ENCODE peak calls at places on chromosomes 12 and 14, in ten cellular contexts. O, V, G, Y, L, J, D, R, E and Z are unnamed samples.

GRCh38 chr12:130680451-130680990 is 35.6 kb downstream of the RIMBP2 start:
- DNase-seq in O (no peak), V (no peak), G (no peak), Y (no peak), L (no peak), J (no peak), D (no peak), R (no peak), E (no peak), Z (no peak)

GRCh38 chr12:59695379-59695778 is 99.5 kb downstream of the SLC16A7 start:
- DNase-seq in O (peak), V (no peak), G (no peak), Y (peak), L (no peak), J (no peak), D (no peak), R (no peak), E (no peak), Z (no peak)

GRCh38 chr14:72318648-72319047 is 386.4 kb downstream of the RGS6 start:
- DNase-seq in O (no peak), V (no peak), G (no peak), Y (peak), L (no peak), J (no peak), D (no peak), R (no peak), E (no peak), Z (no peak)

GRCh38 chr14:28406181-28406580 is 360.4 kb upstream of the FOXG1 start:
- DNase-seq in O (peak), V (no peak), G (no peak), Y (no peak), L (no peak), J (no peak), D (no peak), R (no peak), E (no peak), Z (no peak)

GRCh38 chr14:39015360-39015961 is 87.6 kb downstream of the SEC23A start:
- DNase-seq in O (peak), V (no peak), G (no peak), Y (peak), L (peak), J (peak), D (no peak), R (peak), E (peak), Z (peak)

GRCh38 chr14:26004342-26004741 is 593.5 kb downstream of the NOVA1 start:
- DNase-seq in O (no peak), V (no peak), G (no peak), Y (no peak), L (no peak), J (no peak), D (no peak), R (no peak), E (no peak), Z (no peak)

GRCh38 chr14:68970096-68970612 is 8.9 kb downstream of the ACTN1 start:
- DNase-seq in O (no peak), V (no peak), G (no peak), Y (no peak), L (no peak), J (no peak), D (no peak), R (peak), E (no peak), Z (no peak)

GRCh38 chr12:71938728-71939385 is at the start of gene TPH2:
- DNase-seq in O (peak), V (peak), G (peak), Y (peak), L (peak), J (peak), D (peak), R (peak), E (peak), Z (peak)

GRCh38 chr12:51850081-51850932 is 1.8 kb upstream of the FIGNL2 start:
- DNase-seq in O (no peak), V (no peak), G (no peak), Y (no peak), L (no peak), J (no peak), D (no peak), R (no peak), E (peak), Z (no peak)